ENCODE peak calls at places on chromosomes 6 and 20, in six cellular contexts. V, T, I, W, D and J are unnamed samples.

GRCh38 chr6:69868252-69868804 is 2.0 kb downstream of the COL19A1 start:
- DNase-seq in T (no peak), D (no peak), W (no peak), V (no peak), I (no peak), J (no peak)

GRCh38 chr6:106146852-106147351 is 60.8 kb downstream of the PRDM1 start:
- DNase-seq in I (no peak), T (no peak), V (no peak), D (peak; percentile 86), W (no peak), J (no peak)

GRCh38 chr6:31834704-31835375 is 7.3 kb downstream of the HSPA1B start:
- DNase-seq in W (peak; percentile 89), I (peak; percentile 81), D (no peak), T (peak; percentile 79), V (no peak), J (no peak)

GRCh38 chr6:108163644-108164536 is 1.9 kb upstream of the NR2E1 start:
- DNase-seq in V (no peak), W (no peak), D (no peak), T (no peak), I (no peak), J (no peak)

GRCh38 chr6:42260424-42260888 is 42.8 kb upstream of the MRPS10 start:
- DNase-seq in T (no peak), V (no peak), D (no peak), I (no peak), W (peak; percentile 44), J (peak; percentile 50)

GRCh38 chr6:34901930-34902329 is 12.9 kb downstream of the ANKS1A start:
- DNase-seq in T (no peak), W (no peak), V (no peak), D (peak; percentile 62), I (no peak), J (no peak)

GRCh38 chr6:46039646-46040045 is 24.0 kb upstream of the CLIC5 start:
- DNase-seq in D (no peak), W (no peak), T (no peak), I (no peak), V (no peak), J (no peak)

GRCh38 chr20:36717657-36718056 is 28.2 kb downstream of the NDRG3 start:
- DNase-seq in T (no peak), V (no peak), I (no peak), D (peak; percentile 14), W (no peak), J (peak; percentile 25)